ENCODE peak calls at places on chromosomes 16 and 17, in eight cellular contexts. Z, O, U, E, D, K, W and B are unnamed samples.

GRCh38 chr16:11312718-11313492 is 31.8 kb upstream of the PRM1 start:
- DNase-seq in Z (peak), O (peak), U (peak), E (no peak), D (peak), K (peak), W (no peak), B (no peak)

GRCh38 chr17:81057079-81057730 is 22.3 kb downstream of the BAIAP2 start:
- DNase-seq in Z (no peak), O (no peak), U (peak), E (no peak), D (no peak), K (no peak), W (no peak), B (peak)

GRCh38 chr17:62971853-62972252 is 5.8 kb downstream of the TANC2 start:
- DNase-seq in Z (no peak), O (no peak), U (no peak), E (no peak), D (no peak), K (no peak), W (no peak), B (no peak)

GRCh38 chr17:38893612-38894011 is 23.8 kb downstream of the LASP1 start:
- DNase-seq in Z (no peak), O (no peak), U (no peak), E (no peak), D (no peak), K (no peak), W (no peak), B (no peak)

GRCh38 chr17:64653325-64653984 is 8.7 kb downstream of the SMURF2 start:
- DNase-seq in Z (peak), O (no peak), U (no peak), E (no peak), D (no peak), K (no peak), W (no peak), B (no peak)

GRCh38 chr17:82489117-82489516 is 30.4 kb upstream of the FOXK2 start:
- DNase-seq in Z (peak), O (no peak), U (no peak), E (no peak), D (no peak), K (no peak), W (no peak), B (peak)

GRCh38 chr17:17385502-17385901 is 82.3 kb downstream of the NT5M start:
- DNase-seq in Z (no peak), O (no peak), U (no peak), E (no peak), D (no peak), K (no peak), W (no peak), B (no peak)

GRCh38 chr17:34442387-34443111 is 79.5 kb upstream of the CCL1 start:
- DNase-seq in Z (no peak), O (no peak), U (no peak), E (no peak), D (no peak), K (no peak), W (no peak), B (no peak)

GRCh38 chr17:75365931-75366275 is 39.6 kb downstream of the GRB2 start:
- DNase-seq in Z (no peak), O (no peak), U (no peak), E (no peak), D (no peak), K (no peak), W (no peak), B (no peak)

GRCh38 chr17:32907583-32907982 is 20.4 kb upstream of the TMEM98 start:
- DNase-seq in Z (no peak), O (no peak), U (no peak), E (no peak), D (peak), K (no peak), W (no peak), B (no peak)

GRCh38 chr16:67016681-67017450 is 12.1 kb upstream of the CBFB start:
- DNase-seq in Z (no peak), O (no peak), U (no peak), E (no peak), D (no peak), K (peak), W (no peak), B (no peak)

GRCh38 chr16:67014641-67015315 is 14.2 kb upstream of the CBFB start:
- DNase-seq in Z (no peak), O (no peak), U (no peak), E (no peak), D (no peak), K (no peak), W (no peak), B (no peak)

GRCh38 chr16:67016143-67016542 is 12.8 kb upstream of the CBFB start:
- DNase-seq in Z (no peak), O (no peak), U (no peak), E (no peak), D (no peak), K (no peak), W (no peak), B (no peak)

GRCh38 chr16:67013823-67014640 is 14.9 kb upstream of the CBFB start:
- DNase-seq in Z (peak), O (no peak), U (peak), E (no peak), D (peak), K (peak), W (no peak), B (no peak)

DNA sequence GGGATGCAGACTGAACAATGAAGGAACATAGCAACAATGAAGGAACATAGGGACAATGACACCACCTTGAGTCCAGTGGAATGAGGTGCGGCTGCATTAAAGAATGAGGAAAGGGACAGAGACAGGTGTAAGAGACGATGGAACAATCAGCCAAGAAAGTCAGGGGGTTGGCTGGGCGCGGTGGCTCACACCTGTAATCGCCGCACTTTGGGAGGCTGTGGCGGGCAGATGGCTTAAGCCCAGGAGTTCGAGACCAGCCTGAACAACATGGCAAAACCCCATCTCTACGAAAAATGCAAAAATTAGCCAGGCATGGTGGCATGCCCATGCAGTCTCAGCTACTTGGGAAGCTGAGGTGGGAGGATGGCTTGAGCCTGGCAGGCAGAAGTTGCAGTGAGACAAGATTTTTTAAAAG is 13.6 kb upstream of the CBFB start:
- DNase-seq in Z (no peak), O (peak), U (no peak), E (no peak), D (no peak), K (no peak), W (no peak), B (no peak)
- TF ChIP-seq CTCF in Z (no peak), O (peak), U (no peak), E (peak), D (peak), K (no peak), W (no peak), B (no peak)

DNA sequence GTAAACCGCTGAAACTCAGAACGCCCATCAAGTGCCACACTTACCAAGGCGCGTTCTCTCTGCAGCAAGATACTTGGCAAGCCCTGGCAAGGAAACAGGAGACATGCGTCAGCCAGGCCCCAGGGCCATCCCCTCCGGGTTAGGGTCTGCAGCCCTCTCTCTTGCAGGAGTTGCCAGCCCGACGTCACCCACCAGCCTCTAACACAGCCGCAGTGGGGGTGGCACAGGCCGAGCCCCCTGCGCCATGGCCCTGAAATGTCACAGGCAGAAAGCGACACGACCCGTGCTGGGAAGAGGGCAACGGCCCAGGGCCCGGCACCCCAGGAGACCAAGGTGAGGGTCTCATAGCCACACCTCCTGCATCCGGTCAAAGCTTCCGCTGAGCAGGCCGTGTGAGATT is 21.9 kb downstream of the ELAC2 start:
- DNase-seq in Z (no peak), O (no peak), U (no peak), E (no peak), D (no peak), K (no peak), W (no peak), B (no peak)
- TF ChIP-seq POLR2A in Z (no peak), O (no peak), U (no peak), E (no peak), D (no peak), K (no peak), W (no peak), B (no peak)

DNA sequence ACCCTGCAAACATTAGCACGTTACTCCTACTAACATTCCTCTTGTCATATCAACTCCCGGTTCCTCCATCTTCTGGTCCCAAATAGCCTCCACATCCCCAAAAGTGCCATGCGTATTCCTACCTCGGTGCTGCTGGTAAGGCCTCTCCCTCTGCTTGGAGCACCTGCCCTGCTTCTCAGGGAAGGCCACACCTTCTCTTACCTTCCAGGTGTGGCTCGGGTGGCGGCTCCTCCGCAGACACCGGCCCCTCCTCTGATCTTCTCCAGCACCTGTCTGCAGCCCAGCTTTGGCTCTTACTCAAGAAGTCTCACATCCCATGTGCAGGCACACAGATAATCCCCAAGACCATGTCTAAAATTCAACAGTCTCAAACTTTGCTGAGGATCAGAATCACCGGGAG is 92.3 kb downstream of the GAS7 start:
- DNase-seq in Z (no peak), O (no peak), U (no peak), E (no peak), D (no peak), K (no peak), W (no peak), B (no peak)
- H3K4me3 ChIP-seq in Z (no peak), O (no peak), U (no peak), E (no peak), D (no peak), K (no peak), W (no peak), B (no peak)

GRCh38 chr17:13576661-13577526 is 24.8 kb downstream of the HS3ST3A1 start:
- DNase-seq in Z (no peak), O (peak), U (no peak), E (no peak), D (no peak), K (no peak), W (no peak), B (no peak)
- TF ChIP-seq CTCF in Z (peak), O (peak), U (no peak), E (no peak), D (no peak), K (no peak), W (no peak), B (no peak)

GRCh38 chr16:50400967-50401348 is 32.2 kb upstream of the BRD7 start:
- DNase-seq in Z (no peak), O (no peak), U (no peak), E (no peak), D (no peak), K (no peak), W (no peak), B (peak)
- TF ChIP-seq POLR2A in Z (no peak), O (no peak), U (no peak), E (no peak), D (no peak), K (no peak), W (no peak), B (no peak)

GRCh38 chr16:87956771-87957279 is 5.6 kb downstream of the BANP start:
- DNase-seq in Z (peak), O (no peak), U (no peak), E (no peak), D (no peak), K (no peak), W (no peak), B (no peak)
- H3K4me3 ChIP-seq in Z (no peak), O (no peak), U (no peak), E (peak), D (no peak), K (no peak), W (peak), B (no peak)

GRCh38 chr17:45234641-45235040 is 13.0 kb downstream of the FMNL1 start:
- DNase-seq in Z (no peak), O (no peak), U (no peak), E (no peak), D (no peak), K (no peak), W (no peak), B (no peak)
- TF ChIP-seq CTCF in Z (peak), O (peak), U (no peak), E (peak), D (peak), K (no peak), W (no peak), B (no peak)

GRCh38 chr16:70301121-70301520 is 2.1 kb downstream of the DDX19B start:
- DNase-seq in Z (no peak), O (no peak), U (no peak), E (no peak), D (no peak), K (no peak), W (no peak), B (no peak)

GRCh38 chr16:70302745-70303144 is 3.8 kb downstream of the DDX19B start:
- DNase-seq in Z (no peak), O (no peak), U (no peak), E (no peak), D (no peak), K (no peak), W (no peak), B (no peak)

GRCh38 chr16:70295634-70296033 is 3.4 kb upstream of the DDX19B start:
- DNase-seq in Z (no peak), O (no peak), U (no peak), E (no peak), D (no peak), K (no peak), W (no peak), B (no peak)

GRCh38 chr16:70294385-70295029 is 4.5 kb upstream of the DDX19B start:
- DNase-seq in Z (no peak), O (no peak), U (no peak), E (no peak), D (no peak), K (no peak), W (no peak), B (peak)

DNA sequence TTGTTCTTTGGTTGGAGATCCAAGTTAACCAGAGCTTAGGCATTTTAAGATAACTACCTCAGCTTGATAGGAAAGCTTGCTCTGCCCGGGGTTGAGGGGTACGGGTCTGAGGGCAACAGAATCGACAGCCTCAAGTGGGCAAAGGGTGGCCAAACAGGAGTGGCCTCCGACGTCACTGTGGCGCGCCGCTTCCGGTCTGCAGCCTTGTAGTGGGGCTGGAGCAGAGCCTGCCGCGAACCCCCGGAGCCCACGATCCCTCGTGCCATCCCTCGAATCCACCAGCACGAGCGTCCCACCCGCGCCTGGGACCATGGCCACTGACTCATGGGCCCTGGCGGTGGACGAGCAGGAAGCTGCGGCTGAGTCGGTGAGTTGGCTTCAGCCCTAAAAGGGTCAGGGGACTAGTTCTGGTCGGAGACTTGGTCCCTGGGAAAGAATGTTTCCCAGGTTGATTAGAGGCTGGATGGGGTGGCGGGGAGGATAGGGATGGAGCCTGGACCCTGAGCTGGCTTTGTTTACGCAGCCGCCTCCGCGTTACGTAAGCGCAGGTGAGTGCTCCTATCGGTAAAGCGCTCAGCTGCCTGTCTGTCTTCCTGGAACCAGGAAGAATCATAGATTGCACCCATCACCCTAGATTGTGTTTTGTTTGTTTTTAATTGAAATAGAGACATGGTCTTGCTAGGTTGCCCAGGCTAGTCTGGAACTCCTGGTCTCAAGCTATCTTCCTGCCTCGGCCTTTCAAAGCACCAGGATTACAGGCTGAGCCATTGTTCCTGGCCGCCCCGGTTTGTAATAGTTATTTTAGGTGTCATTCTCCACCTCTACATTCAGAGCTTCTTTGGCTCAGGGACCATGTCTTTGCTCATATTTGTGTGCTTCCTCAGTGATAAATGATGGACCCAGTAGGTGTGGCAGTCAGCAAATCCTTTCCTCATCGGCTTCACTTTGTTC is at the start of gene DDX19B:
- DNase-seq in Z (peak), O (peak), U (peak), E (no peak), D (peak), K (peak), W (peak), B (peak)
- TF ChIP-seq POLR2A in Z (peak), O (peak), U (no peak), E (peak), D (peak), K (peak), W (peak), B (peak)